ENCODE peak calls at places on chromosomes 16 and 17, in six cellular contexts. P, Q, J, D, M and U are unnamed samples.
A peak's percentile ranks its signal among the peaks of the same experiment; 100 is the strongest.

GRCh38 chr17:59331129-59331928 is at the start of gene YPEL2:
- DNase-seq in P (peak; percentile 98), M (peak; percentile 98), Q (peak; percentile 89), D (peak; percentile 98), J (peak; percentile 98), U (peak; percentile 97)

GRCh38 chr16:48062681-48063080 is 93.1 kb downstream of the ABCC12 start:
- DNase-seq in Q (no peak), D (no peak), J (no peak), P (no peak), M (no peak), U (no peak)

GRCh38 chr17:61409301-61410099 is 9.9 kb downstream of the TBX2 start:
- DNase-seq in P (no peak), M (peak; percentile 71), Q (peak; percentile 41), J (peak; percentile 56), D (peak; percentile 91), U (peak; percentile 34)

GRCh38 chr16:11134722-11135121 is 121.3 kb downstream of the SOCS1 start:
- DNase-seq in J (no peak), Q (no peak), M (no peak), P (no peak), D (no peak), U (no peak)

GRCh38 chr17:71959129-71959528 is 161.7 kb upstream of the SOX9 start:
- DNase-seq in M (no peak), Q (no peak), D (peak; percentile 33), P (no peak), J (no peak), U (no peak)

GRCh38 chr16:26532456-26532855 is 534.3 kb upstream of the C16orf82 start:
- DNase-seq in Q (no peak), M (no peak), P (no peak), J (no peak), D (no peak), U (no peak)

GRCh38 chr17:65684631-65685030 is 123.2 kb upstream of the AXIN2 start:
- DNase-seq in P (no peak), Q (no peak), M (no peak), D (no peak), J (no peak), U (no peak)

GRCh38 chr17:2025622-2026309 is 632 bp upstream of the RTN4RL1 start:
- DNase-seq in J (peak; percentile 84), Q (peak; percentile 52), M (peak; percentile 85), P (peak; percentile 85), D (peak; percentile 97), U (peak; percentile 85)

GRCh38 chr17:8758137-8758596 is at the start of gene SPDYE4:
- DNase-seq in J (no peak), M (no peak), Q (no peak), D (no peak), P (no peak), U (no peak)

GRCh38 chr16:50884066-50884860 is 142.4 kb downstream of the CYLD start:
- DNase-seq in M (no peak), D (no peak), J (no peak), Q (no peak), P (no peak), U (peak; percentile 40)

GRCh38 chr17:76983431-76983830 is 115.2 kb downstream of the MGAT5B start:
- DNase-seq in D (no peak), P (no peak), M (no peak), J (no peak), Q (no peak), U (no peak)

GRCh38 chr16:66262253-66263167 is 104.0 kb upstream of the CDH5 start:
- DNase-seq in Q (peak; percentile 23), J (no peak), P (no peak), D (no peak), M (no peak), U (no peak)

GRCh38 chr17:71980171-71980570 is 140.6 kb upstream of the SOX9 start:
- DNase-seq in P (no peak), Q (no peak), J (no peak), M (no peak), D (no peak), U (no peak)

GRCh38 chr17:67475161-67475887 is 98.2 kb downstream of the PITPNC1 start:
- DNase-seq in D (peak; percentile 85), M (peak; percentile 90), J (peak; percentile 85), Q (peak; percentile 66), P (peak; percentile 81), U (peak; percentile 65)

GRCh38 chr17:76191891-76192290 is 48.4 kb downstream of the RNF157 start:
- DNase-seq in J (no peak), M (no peak), P (no peak), D (no peak), Q (no peak), U (no peak)

GRCh38 chr17:50203589-50204345 is 2.3 kb upstream of the COL1A1 start:
- DNase-seq in D (no peak), M (no peak), Q (no peak), J (no peak), P (no peak), U (no peak)

GRCh38 chr17:77728022-77728671 is 230.4 kb upstream of the TNRC6C start:
- DNase-seq in D (no peak), J (no peak), M (peak; percentile 18), P (no peak), Q (peak; percentile 35), U (no peak)

GRCh38 chr16:77652399-77652798 is 69.9 kb upstream of the NUDT7 start:
- DNase-seq in Q (no peak), P (no peak), J (no peak), D (no peak), M (no peak), U (no peak)

GRCh38 chr17:77681820-77682219 is 276.7 kb upstream of the TNRC6C start:
- DNase-seq in D (no peak), Q (no peak), P (peak; percentile 86), J (peak; percentile 61), M (peak; percentile 25), U (no peak)

GRCh38 chr16:1314399-1315068 is 5.1 kb downstream of the UBE2I start:
- DNase-seq in Q (no peak), M (no peak), P (no peak), D (no peak), J (no peak), U (no peak)

GRCh38 chr17:965311-965989 is 14.1 kb downstream of the NXN start:
- DNase-seq in M (no peak), P (peak; percentile 38), J (no peak), D (no peak), Q (no peak), U (no peak)

GRCh38 chr16:3501783-3502400 is 1.1 kb downstream of the CLUAP1 start:
- DNase-seq in Q (no peak), J (no peak), D (no peak), M (no peak), P (no peak), U (no peak)

GRCh38 chr16:21283521-21284289 is 5.6 kb upstream of the CRYM start:
- DNase-seq in D (peak; percentile 56), M (peak; percentile 47), Q (no peak), P (peak; percentile 81), J (peak; percentile 58), U (no peak)

GRCh38 chr17:35185849-35186248 is 8.3 kb downstream of the SLC35G3 start:
- DNase-seq in Q (no peak), D (no peak), J (no peak), P (no peak), M (no peak), U (no peak)

GRCh38 chr16:68085259-68086071 is at the start of gene NFATC3:
- DNase-seq in Q (peak; percentile 98), M (peak; percentile 99), P (peak; percentile 99), D (peak; percentile 34), J (peak; percentile 98), U (peak; percentile 73)
- TF ChIP-seq POLR2A in Q (no peak), M (peak; percentile 72), P (no peak), D (peak; percentile 73), J (peak; percentile 73), U (peak; percentile 49)

GRCh38 chr17:45228121-45228941 is 6.6 kb downstream of the FMNL1 start:
- DNase-seq in M (peak; percentile 77), D (no peak), J (no peak), Q (no peak), P (no peak), U (no peak)
- TF ChIP-seq POLR2A in M (no peak), D (peak; percentile 35), J (no peak), Q (no peak), P (no peak), U (no peak)

DNA sequence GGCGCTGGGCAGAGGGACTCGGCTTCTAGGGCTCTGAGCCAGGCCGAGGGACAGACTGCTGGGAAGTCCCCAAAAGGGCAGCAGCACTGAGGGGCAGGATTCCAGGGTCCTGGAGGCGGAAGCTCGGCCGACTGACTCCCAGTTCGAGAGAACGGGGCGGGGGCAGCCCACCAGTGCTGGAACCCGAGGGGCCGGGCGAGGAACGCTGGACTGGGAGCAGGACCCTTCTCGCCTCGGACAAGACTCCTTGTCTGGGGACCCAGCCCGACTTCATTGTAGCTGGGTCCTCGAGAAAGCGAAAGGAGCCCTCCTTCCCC is 250 bp upstream of the CAMTA2 start:
- DNase-seq in P (no peak), Q (no peak), D (peak; percentile 32), J (no peak), M (no peak), U (no peak)
- TF ChIP-seq POLR2A in P (no peak), Q (no peak), D (no peak), J (no peak), M (no peak), U (no peak)

GRCh38 chr16:86604436-86605220 is 26.3 kb downstream of the FOXL1 start:
- DNase-seq in D (no peak), J (no peak), M (no peak), Q (peak; percentile 32), P (no peak), U (no peak)
- TF ChIP-seq POLR2A in D (no peak), J (no peak), M (no peak), Q (no peak), P (no peak), U (no peak)